ENCODE peak calls at places on chromosomes 5 and 9, in six cellular contexts. A, P, N, X, F and V are unnamed samples.

GRCh38 chr5:74166064-74166463 is 474.5 kb downstream of the ENC1 start:
- DNase-seq in A (no peak), P (no peak), N (peak; percentile 32), X (peak; percentile 3), F (no peak), V (no peak)

GRCh38 chr9:4678679-4679267 is 596 bp upstream of the CDC37L1 start:
- DNase-seq in A (no peak), P (no peak), N (peak; percentile 58), X (no peak), F (peak; percentile 22), V (no peak)

GRCh38 chr9:98256632-98257218 is 1.3 kb upstream of the TBC1D2 start:
- DNase-seq in A (no peak), P (no peak), N (no peak), X (no peak), F (no peak), V (no peak)

GRCh38 chr9:93261281-93261680 is 77.3 kb downstream of the WNK2 start:
- DNase-seq in A (no peak), P (no peak), N (no peak), X (no peak), F (no peak), V (no peak)

GRCh38 chr5:56711191-56711590 is 104.2 kb upstream of the MAP3K1 start:
- DNase-seq in A (peak; percentile 40), P (no peak), N (no peak), X (peak; percentile 54), F (peak; percentile 16), V (peak; percentile 53)

GRCh38 chr9:89701221-89701798 is 96.5 kb downstream of the GADD45G start:
- DNase-seq in A (no peak), P (no peak), N (no peak), X (no peak), F (no peak), V (no peak)

GRCh38 chr9:23769307-23769935 is 56.6 kb downstream of the ELAVL2 start:
- DNase-seq in A (peak; percentile 98), P (peak; percentile 68), N (no peak), X (no peak), F (peak; percentile 93), V (peak; percentile 17)

GRCh38 chr5:44332360-44332971 is 56.8 kb downstream of the FGF10 start:
- DNase-seq in A (peak; percentile 23), P (peak; percentile 44), N (peak; percentile 72), X (peak; percentile 1), F (peak; percentile 82), V (peak; percentile 2)

GRCh38 chr9:116494815-116495634 is 192.1 kb upstream of the TRIM32 start:
- DNase-seq in A (no peak), P (no peak), N (no peak), X (no peak), F (peak; percentile 46), V (no peak)

GRCh38 chr9:33676746-33677505 is 118.4 kb upstream of the PRSS3 start:
- DNase-seq in A (no peak), P (no peak), N (peak; percentile 2), X (peak; percentile 12), F (peak; percentile 25), V (no peak)

GRCh38 chr5:38515648-38516047 is 40.8 kb downstream of the LIFR start:
- DNase-seq in A (no peak), P (no peak), N (peak; percentile 34), X (no peak), F (peak; percentile 42), V (no peak)

GRCh38 chr9:134179595-134179917 is 15.2 kb upstream of the RNU6ATAC start:
- DNase-seq in A (no peak), P (no peak), N (no peak), X (no peak), F (no peak), V (no peak)

DNA sequence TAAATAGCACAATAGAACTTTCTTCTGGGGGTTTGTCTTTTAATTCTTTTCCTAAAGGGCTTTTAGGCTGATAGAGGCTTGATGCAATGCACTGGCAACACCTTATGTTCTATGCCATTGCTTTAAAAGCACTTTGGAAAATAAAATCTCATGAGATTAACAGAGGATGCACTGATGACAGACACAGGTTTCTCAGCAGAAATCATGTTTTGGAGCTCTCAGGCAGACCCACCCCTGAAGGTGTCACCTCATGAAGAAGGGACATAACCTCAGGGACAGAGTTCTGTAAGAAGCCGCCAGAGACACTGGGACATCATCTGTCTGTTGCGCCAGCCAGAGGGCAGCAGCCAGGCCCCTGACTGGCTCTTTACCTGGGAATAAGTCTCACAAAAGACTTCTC is 27.7 kb downstream of the SLC22A5 start:
- DNase-seq in A (no peak), P (no peak), N (no peak), X (no peak), F (no peak), V (no peak)
- H3K4me3 ChIP-seq in A (no peak overlapping the region), P (no peak overlapping the region), N (no peak overlapping the region), X (no peak overlapping the region), F (no peak overlapping the region), V (no peak overlapping the region)

GRCh38 chr5:136174021-136174659 is 18.8 kb downstream of the SMIM32 start:
- DNase-seq in A (peak; percentile 40), P (no peak), N (peak; percentile 81), X (peak; percentile 41), F (peak; percentile 50), V (peak; percentile 37)
- TF ChIP-seq CTCF in A (peak; percentile 71), P (peak; percentile 77), N (peak; percentile 76), X (peak; percentile 52), F (peak; percentile 75), V (peak; percentile 71)

DNA sequence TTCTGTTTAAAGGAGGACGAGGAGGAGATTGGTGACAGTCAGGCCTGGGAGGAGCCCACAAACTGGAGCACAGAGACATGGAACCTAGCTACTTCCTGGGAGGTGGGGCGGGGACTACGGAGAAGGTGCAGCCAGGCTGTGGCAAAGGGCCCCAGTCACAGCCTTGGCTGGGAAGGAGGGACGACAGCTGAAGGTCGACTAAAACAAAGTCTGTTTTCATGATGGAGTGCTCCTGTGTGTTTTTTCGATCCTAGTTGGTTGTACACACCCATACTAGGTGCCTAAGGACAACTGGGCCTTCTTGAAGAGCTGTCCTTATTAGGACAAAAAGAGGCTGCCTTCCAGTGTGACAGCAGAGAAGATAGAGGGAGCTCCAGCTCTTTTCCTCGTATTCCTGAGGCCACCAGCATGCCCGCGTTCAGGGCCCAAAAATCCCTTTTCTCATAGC is 2.9 kb downstream of the CCDC107 start:
- DNase-seq in A (no peak), P (no peak), N (peak; percentile 54), X (peak; percentile 41), F (peak; percentile 23), V (no peak)
- H3K4me3 ChIP-seq in A (no peak overlapping the region), P (no peak overlapping the region), N (no peak overlapping the region), X (no peak overlapping the region), F (no peak overlapping the region), V (no peak overlapping the region)

GRCh38 chr5:54837939-54838457 is 147.4 kb downstream of the ESM1 start:
- DNase-seq in A (no peak), P (no peak), N (no peak), X (no peak), F (no peak), V (no peak)
- TF ChIP-seq CTCF in A (no peak), P (no peak), N (no peak), X (no peak), F (no peak), V (no peak)